ENCODE peak calls at places on chromosome 13, in nine cellular contexts. G is left cardiac atrium; H is left ventricle myocardium superior; O is T-cell; L is activated CD8-positive, alpha-beta T cell treated with anti-CD3 and anti-CD28 coated beads for 36 hours; T is CD8-positive, alpha-beta T cell; N is activated T-cell treated with anti-CD3 and anti-CD28 coated beads, Interleukin-2, amount 50 U/mL, for 72 hours; Z is body of pancreas; X is pancreas. U is an unnamed sample.

GRCh38 chr13:26179344-26179743 is 42.8 kb downstream of the RNF6 start:
- ATAC-seq in O (no peak), N (no peak), H (peak), X (no peak), T (no peak), L (no peak), Z (no peak), G (peak), U (no peak)

GRCh38 chr13:73138967-73139491 is 80.2 kb downstream of the KLF5 start:
- ATAC-seq in X (peak), L (no peak), T (no peak), Z (peak), H (no peak), N (no peak), G (no peak), O (no peak), U (no peak)

GRCh38 chr13:62293081-62293480 is 877.4 kb upstream of the PCDH20 start:
- ATAC-seq in O (no peak), X (no peak), G (no peak), L (no peak), T (no peak), N (no peak), Z (no peak), H (no peak), U (no peak)

GRCh38 chr13:45879666-45880065 is 28.1 kb upstream of the SIAH3 start:
- ATAC-seq in O (no peak), Z (no peak), T (no peak), N (no peak), G (peak), H (peak), X (peak), L (no peak), U (no peak)

GRCh38 chr13:27334774-27335490 is 64.3 kb downstream of the RASL11A start:
- ATAC-seq in L (no peak), X (no peak), T (no peak), G (no peak), O (no peak), N (no peak), H (no peak), Z (no peak), U (no peak)

GRCh38 chr13:40169476-40169875 is 497.0 kb downstream of the FOXO1 start:
- ATAC-seq in G (no peak), X (no peak), L (no peak), N (no peak), O (no peak), H (no peak), T (no peak), Z (no peak), U (peak)

GRCh38 chr13:81577601-81578000 is 1236.7 kb upstream of the SPRY2 start:
- ATAC-seq in L (no peak), N (no peak), X (no peak), H (no peak), T (no peak), G (no peak), Z (no peak), O (no peak), U (no peak)

GRCh38 chr13:113818700-113819295 is 45.1 kb downstream of the GAS6 start:
- ATAC-seq in H (no peak), Z (no peak), T (no peak), X (no peak), O (no peak), G (no peak), L (no peak), N (no peak), U (no peak)

GRCh38 chr13:79736356-79736755 is 255.4 kb downstream of the NDFIP2 start:
- ATAC-seq in L (no peak), X (peak), G (no peak), N (no peak), T (no peak), Z (no peak), H (no peak), O (no peak), U (no peak)

GRCh38 chr13:75327132-75327505 is 154.8 kb downstream of the TBC1D4 start:
- ATAC-seq in T (peak), N (no peak), L (no peak), O (peak), G (no peak), Z (no peak), X (no peak), H (no peak), U (no peak)

GRCh38 chr13:45310341-45311138 is 30.4 kb downstream of the TPT1 start:
- ATAC-seq in T (peak), O (no peak), G (no peak), N (peak), X (no peak), Z (no peak), L (peak), H (no peak), U (no peak)

GRCh38 chr13:18212873-18213272 is 968.8 kb downstream of the TUBA3C start:
- ATAC-seq in L (no peak), N (peak), Z (peak), O (no peak), X (peak), G (peak), T (peak), H (peak), U (peak)

GRCh38 chr13:79226938-79227337 is 179.1 kb downstream of the RBM26 start:
- ATAC-seq in Z (no peak), H (no peak), X (no peak), L (no peak), G (no peak), O (no peak), N (no peak), T (no peak), U (no peak)

GRCh38 chr13:79779761-79780160 is 298.8 kb downstream of the NDFIP2 start:
- ATAC-seq in N (no peak), Z (no peak), G (peak), L (no peak), X (peak), O (no peak), T (no peak), H (peak), U (no peak)

GRCh38 chr13:29573190-29573589 is 22.3 kb downstream of the SLC7A1 start:
- ATAC-seq in X (peak), T (no peak), Z (peak), N (no peak), L (no peak), H (peak), O (no peak), G (peak), U (no peak)

GRCh38 chr13:27383104-27383921 is 41.1 kb upstream of the GTF3A start:
- ATAC-seq in G (no peak), O (no peak), Z (peak), X (no peak), N (no peak), T (no peak), L (no peak), H (no peak), U (no peak)

GRCh38 chr13:45331981-45332830 is 8.8 kb downstream of the TPT1 start:
- ATAC-seq in Z (peak), O (no peak), G (peak), X (peak), H (peak), N (no peak), L (no peak), T (no peak), U (no peak)

GRCh38 chr13:100584901-100585300 is 3.7 kb downstream of the GGACT start:
- ATAC-seq in H (no peak), O (peak), T (no peak), X (no peak), N (no peak), L (no peak), Z (no peak), G (no peak), U (peak)